ENCODE peak calls at places on chromosome 6, in nine cellular contexts. One of them, this sample, is unnamed.

GRCh38 chr6:16146527-16146955 is 17.7 kb downstream of the MYLIP start:
- DNase-seq in KBM-7: no peak
- DNase-seq in T-cell: no peak
- DNase-seq in stimulated activated CD4-positive, alpha-beta T cell treated with anti-CD3 and anti-CD28 coated beads, Interleukin-1b, Interleukin-23, amount 100 ng/mL, for 4 hours: no peak
- DNase-seq in aorta: peak
- DNase-seq in mucosa of gallbladder: peak
- DNase-seq in stimulated activated CD8-positive, alpha-beta memory T cell treated with anti-CD3 and anti-CD28 coated beads, Interleukin-2, amount 100 ng/mL, for 1 hour: no peak
- DNase-seq in globus pallidus: no peak
- DNase-seq in HTR-8/SVneo: no peak
- DNase-seq in this sample: no peak

GRCh38 chr6:156175971-156176421 is 601.2 kb upstream of the ARID1B start:
- DNase-seq in KBM-7: no peak
- DNase-seq in T-cell: no peak
- DNase-seq in stimulated activated CD4-positive, alpha-beta T cell treated with anti-CD3 and anti-CD28 coated beads, Interleukin-1b, Interleukin-23, amount 100 ng/mL, for 4 hours: no peak
- DNase-seq in aorta: no peak
- DNase-seq in mucosa of gallbladder: peak
- DNase-seq in stimulated activated CD8-positive, alpha-beta memory T cell treated with anti-CD3 and anti-CD28 coated beads, Interleukin-2, amount 100 ng/mL, for 1 hour: no peak
- DNase-seq in globus pallidus: peak
- DNase-seq in HTR-8/SVneo: no peak
- DNase-seq in this sample: no peak

GRCh38 chr6:145087034-145087433 is 648.3 kb downstream of the EPM2A start:
- DNase-seq in KBM-7: no peak
- DNase-seq in T-cell: no peak
- DNase-seq in stimulated activated CD4-positive, alpha-beta T cell treated with anti-CD3 and anti-CD28 coated beads, Interleukin-1b, Interleukin-23, amount 100 ng/mL, for 4 hours: no peak
- DNase-seq in aorta: no peak
- DNase-seq in mucosa of gallbladder: no peak
- DNase-seq in stimulated activated CD8-positive, alpha-beta memory T cell treated with anti-CD3 and anti-CD28 coated beads, Interleukin-2, amount 100 ng/mL, for 1 hour: no peak
- DNase-seq in globus pallidus: no peak
- DNase-seq in HTR-8/SVneo: no peak
- DNase-seq in this sample: no peak

GRCh38 chr6:122753688-122754056 is 25.8 kb upstream of the FABP7 start:
- DNase-seq in KBM-7: no peak
- DNase-seq in T-cell: no peak
- DNase-seq in stimulated activated CD4-positive, alpha-beta T cell treated with anti-CD3 and anti-CD28 coated beads, Interleukin-1b, Interleukin-23, amount 100 ng/mL, for 4 hours: no peak
- DNase-seq in aorta: no peak
- DNase-seq in mucosa of gallbladder: no peak
- DNase-seq in stimulated activated CD8-positive, alpha-beta memory T cell treated with anti-CD3 and anti-CD28 coated beads, Interleukin-2, amount 100 ng/mL, for 1 hour: no peak
- DNase-seq in globus pallidus: peak
- DNase-seq in HTR-8/SVneo: no peak
- DNase-seq in this sample: no peak

GRCh38 chr6:157834549-157834948 is 11.5 kb downstream of the SNX9 start:
- DNase-seq in KBM-7: no peak
- DNase-seq in T-cell: no peak
- DNase-seq in stimulated activated CD4-positive, alpha-beta T cell treated with anti-CD3 and anti-CD28 coated beads, Interleukin-1b, Interleukin-23, amount 100 ng/mL, for 4 hours: no peak
- DNase-seq in aorta: no peak
- DNase-seq in mucosa of gallbladder: no peak
- DNase-seq in stimulated activated CD8-positive, alpha-beta memory T cell treated with anti-CD3 and anti-CD28 coated beads, Interleukin-2, amount 100 ng/mL, for 1 hour: no peak
- DNase-seq in globus pallidus: no peak
- DNase-seq in HTR-8/SVneo: no peak
- DNase-seq in this sample: no peak

GRCh38 chr6:15474196-15474595 is 188.6 kb downstream of the DTNBP1 start:
- DNase-seq in KBM-7: no peak
- DNase-seq in T-cell: no peak
- DNase-seq in stimulated activated CD4-positive, alpha-beta T cell treated with anti-CD3 and anti-CD28 coated beads, Interleukin-1b, Interleukin-23, amount 100 ng/mL, for 4 hours: no peak
- DNase-seq in aorta: no peak
- DNase-seq in mucosa of gallbladder: no peak
- DNase-seq in stimulated activated CD8-positive, alpha-beta memory T cell treated with anti-CD3 and anti-CD28 coated beads, Interleukin-2, amount 100 ng/mL, for 1 hour: no peak
- DNase-seq in globus pallidus: no peak
- DNase-seq in HTR-8/SVneo: no peak
- DNase-seq in this sample: no peak

GRCh38 chr6:149320745-149321240 is 3.3 kb downstream of the TAB2 start:
- DNase-seq in KBM-7: no peak
- DNase-seq in T-cell: no peak
- DNase-seq in stimulated activated CD4-positive, alpha-beta T cell treated with anti-CD3 and anti-CD28 coated beads, Interleukin-1b, Interleukin-23, amount 100 ng/mL, for 4 hours: no peak
- DNase-seq in aorta: no peak
- DNase-seq in mucosa of gallbladder: no peak
- DNase-seq in stimulated activated CD8-positive, alpha-beta memory T cell treated with anti-CD3 and anti-CD28 coated beads, Interleukin-2, amount 100 ng/mL, for 1 hour: no peak
- DNase-seq in globus pallidus: no peak
- DNase-seq in HTR-8/SVneo: no peak
- DNase-seq in this sample: no peak

GRCh38 chr6:39881851-39882566 is 52.3 kb downstream of the MOCS1 start:
- DNase-seq in KBM-7: no peak
- DNase-seq in T-cell: no peak
- DNase-seq in stimulated activated CD4-positive, alpha-beta T cell treated with anti-CD3 and anti-CD28 coated beads, Interleukin-1b, Interleukin-23, amount 100 ng/mL, for 4 hours: no peak
- DNase-seq in aorta: peak
- DNase-seq in mucosa of gallbladder: peak
- DNase-seq in stimulated activated CD8-positive, alpha-beta memory T cell treated with anti-CD3 and anti-CD28 coated beads, Interleukin-2, amount 100 ng/mL, for 1 hour: no peak
- DNase-seq in globus pallidus: peak
- DNase-seq in HTR-8/SVneo: no peak
- DNase-seq in this sample: no peak

GRCh38 chr6:143370972-143371371 is 79.5 kb downstream of the ADAT2 start:
- DNase-seq in KBM-7: no peak
- DNase-seq in T-cell: no peak
- DNase-seq in stimulated activated CD4-positive, alpha-beta T cell treated with anti-CD3 and anti-CD28 coated beads, Interleukin-1b, Interleukin-23, amount 100 ng/mL, for 4 hours: no peak
- DNase-seq in aorta: no peak
- DNase-seq in mucosa of gallbladder: no peak
- DNase-seq in stimulated activated CD8-positive, alpha-beta memory T cell treated with anti-CD3 and anti-CD28 coated beads, Interleukin-2, amount 100 ng/mL, for 1 hour: no peak
- DNase-seq in globus pallidus: no peak
- DNase-seq in HTR-8/SVneo: no peak
- DNase-seq in this sample: no peak

GRCh38 chr6:51846531-51846930 is 240.9 kb downstream of the PKHD1 start:
- DNase-seq in KBM-7: no peak
- DNase-seq in T-cell: no peak
- DNase-seq in stimulated activated CD4-positive, alpha-beta T cell treated with anti-CD3 and anti-CD28 coated beads, Interleukin-1b, Interleukin-23, amount 100 ng/mL, for 4 hours: no peak
- DNase-seq in aorta: no peak
- DNase-seq in mucosa of gallbladder: no peak
- DNase-seq in stimulated activated CD8-positive, alpha-beta memory T cell treated with anti-CD3 and anti-CD28 coated beads, Interleukin-2, amount 100 ng/mL, for 1 hour: no peak
- DNase-seq in globus pallidus: no peak
- DNase-seq in HTR-8/SVneo: no peak
- DNase-seq in this sample: no peak

GRCh38 chr6:11712760-11713159 is 65.8 kb downstream of the ADTRP start:
- DNase-seq in KBM-7: no peak
- DNase-seq in T-cell: no peak
- DNase-seq in stimulated activated CD4-positive, alpha-beta T cell treated with anti-CD3 and anti-CD28 coated beads, Interleukin-1b, Interleukin-23, amount 100 ng/mL, for 4 hours: no peak
- DNase-seq in aorta: peak
- DNase-seq in mucosa of gallbladder: no peak
- DNase-seq in stimulated activated CD8-positive, alpha-beta memory T cell treated with anti-CD3 and anti-CD28 coated beads, Interleukin-2, amount 100 ng/mL, for 1 hour: no peak
- DNase-seq in globus pallidus: no peak
- DNase-seq in HTR-8/SVneo: no peak
- DNase-seq in this sample: no peak

GRCh38 chr6:16292942-16293341 is 54.6 kb downstream of the GMPR start:
- DNase-seq in KBM-7: no peak
- DNase-seq in T-cell: no peak
- DNase-seq in stimulated activated CD4-positive, alpha-beta T cell treated with anti-CD3 and anti-CD28 coated beads, Interleukin-1b, Interleukin-23, amount 100 ng/mL, for 4 hours: no peak
- DNase-seq in aorta: no peak
- DNase-seq in mucosa of gallbladder: no peak
- DNase-seq in stimulated activated CD8-positive, alpha-beta memory T cell treated with anti-CD3 and anti-CD28 coated beads, Interleukin-2, amount 100 ng/mL, for 1 hour: no peak
- DNase-seq in globus pallidus: no peak
- DNase-seq in HTR-8/SVneo: no peak
- DNase-seq in this sample: no peak

GRCh38 chr6:160034346-160034930 is 65.6 kb downstream of the IGF2R start:
- DNase-seq in KBM-7: no peak
- DNase-seq in T-cell: no peak
- DNase-seq in stimulated activated CD4-positive, alpha-beta T cell treated with anti-CD3 and anti-CD28 coated beads, Interleukin-1b, Interleukin-23, amount 100 ng/mL, for 4 hours: no peak
- DNase-seq in aorta: no peak
- DNase-seq in mucosa of gallbladder: no peak
- DNase-seq in stimulated activated CD8-positive, alpha-beta memory T cell treated with anti-CD3 and anti-CD28 coated beads, Interleukin-2, amount 100 ng/mL, for 1 hour: no peak
- DNase-seq in globus pallidus: no peak
- DNase-seq in HTR-8/SVneo: no peak
- DNase-seq in this sample: no peak

GRCh38 chr6:19880066-19880465 is 42.9 kb downstream of the ID4 start:
- DNase-seq in KBM-7: no peak
- DNase-seq in T-cell: no peak
- DNase-seq in stimulated activated CD4-positive, alpha-beta T cell treated with anti-CD3 and anti-CD28 coated beads, Interleukin-1b, Interleukin-23, amount 100 ng/mL, for 4 hours: no peak
- DNase-seq in aorta: no peak
- DNase-seq in mucosa of gallbladder: no peak
- DNase-seq in stimulated activated CD8-positive, alpha-beta memory T cell treated with anti-CD3 and anti-CD28 coated beads, Interleukin-2, amount 100 ng/mL, for 1 hour: no peak
- DNase-seq in globus pallidus: no peak
- DNase-seq in HTR-8/SVneo: no peak
- DNase-seq in this sample: no peak

GRCh38 chr6:3031857-3032256 is 32.2 kb downstream of the NQO2 start:
- DNase-seq in KBM-7: no peak
- DNase-seq in T-cell: no peak
- DNase-seq in stimulated activated CD4-positive, alpha-beta T cell treated with anti-CD3 and anti-CD28 coated beads, Interleukin-1b, Interleukin-23, amount 100 ng/mL, for 4 hours: no peak
- DNase-seq in aorta: no peak
- DNase-seq in mucosa of gallbladder: no peak
- DNase-seq in stimulated activated CD8-positive, alpha-beta memory T cell treated with anti-CD3 and anti-CD28 coated beads, Interleukin-2, amount 100 ng/mL, for 1 hour: no peak
- DNase-seq in globus pallidus: no peak
- DNase-seq in HTR-8/SVneo: no peak
- DNase-seq in this sample: no peak

GRCh38 chr6:144134176-144134575 is 16.1 kb upstream of the STX11 start:
- DNase-seq in KBM-7: no peak
- DNase-seq in T-cell: no peak
- DNase-seq in stimulated activated CD4-positive, alpha-beta T cell treated with anti-CD3 and anti-CD28 coated beads, Interleukin-1b, Interleukin-23, amount 100 ng/mL, for 4 hours: no peak
- DNase-seq in aorta: no peak
- DNase-seq in mucosa of gallbladder: no peak
- DNase-seq in stimulated activated CD8-positive, alpha-beta memory T cell treated with anti-CD3 and anti-CD28 coated beads, Interleukin-2, amount 100 ng/mL, for 1 hour: no peak
- DNase-seq in globus pallidus: no peak
- DNase-seq in HTR-8/SVneo: no peak
- DNase-seq in this sample: no peak

GRCh38 chr6:37580164-37580955 is 80.7 kb upstream of the CCDC167 start:
- DNase-seq in KBM-7: no peak
- DNase-seq in T-cell: no peak
- DNase-seq in stimulated activated CD4-positive, alpha-beta T cell treated with anti-CD3 and anti-CD28 coated beads, Interleukin-1b, Interleukin-23, amount 100 ng/mL, for 4 hours: no peak
- DNase-seq in aorta: no peak
- DNase-seq in mucosa of gallbladder: no peak
- DNase-seq in stimulated activated CD8-positive, alpha-beta memory T cell treated with anti-CD3 and anti-CD28 coated beads, Interleukin-2, amount 100 ng/mL, for 1 hour: no peak
- DNase-seq in globus pallidus: no peak
- DNase-seq in HTR-8/SVneo: no peak
- DNase-seq in this sample: no peak

GRCh38 chr6:122151768-122152167 is 247.7 kb upstream of the HSF2 start:
- DNase-seq in KBM-7: no peak
- DNase-seq in T-cell: no peak
- DNase-seq in stimulated activated CD4-positive, alpha-beta T cell treated with anti-CD3 and anti-CD28 coated beads, Interleukin-1b, Interleukin-23, amount 100 ng/mL, for 4 hours: no peak
- DNase-seq in aorta: no peak
- DNase-seq in mucosa of gallbladder: no peak
- DNase-seq in stimulated activated CD8-positive, alpha-beta memory T cell treated with anti-CD3 and anti-CD28 coated beads, Interleukin-2, amount 100 ng/mL, for 1 hour: no peak
- DNase-seq in globus pallidus: no peak
- DNase-seq in HTR-8/SVneo: no peak
- DNase-seq in this sample: no peak

GRCh38 chr6:164337925-164338381 is 923.4 kb downstream of the QKI start:
- DNase-seq in KBM-7: no peak
- DNase-seq in T-cell: no peak
- DNase-seq in stimulated activated CD4-positive, alpha-beta T cell treated with anti-CD3 and anti-CD28 coated beads, Interleukin-1b, Interleukin-23, amount 100 ng/mL, for 4 hours: no peak
- DNase-seq in aorta: no peak
- DNase-seq in mucosa of gallbladder: no peak
- DNase-seq in stimulated activated CD8-positive, alpha-beta memory T cell treated with anti-CD3 and anti-CD28 coated beads, Interleukin-2, amount 100 ng/mL, for 1 hour: no peak
- DNase-seq in globus pallidus: no peak
- DNase-seq in HTR-8/SVneo: no peak
- DNase-seq in this sample: no peak

GRCh38 chr6:137910424-137910834 is 43.4 kb downstream of the TNFAIP3 start:
- DNase-seq in KBM-7: peak
- DNase-seq in T-cell: no peak
- DNase-seq in stimulated activated CD4-positive, alpha-beta T cell treated with anti-CD3 and anti-CD28 coated beads, Interleukin-1b, Interleukin-23, amount 100 ng/mL, for 4 hours: no peak
- DNase-seq in aorta: peak
- DNase-seq in mucosa of gallbladder: no peak
- DNase-seq in stimulated activated CD8-positive, alpha-beta memory T cell treated with anti-CD3 and anti-CD28 coated beads, Interleukin-2, amount 100 ng/mL, for 1 hour: no peak
- DNase-seq in globus pallidus: no peak
- DNase-seq in HTR-8/SVneo: no peak
- DNase-seq in this sample: no peak

GRCh38 chr6:16608444-16608843 is 152.8 kb downstream of the ATXN1 start:
- DNase-seq in KBM-7: no peak
- DNase-seq in T-cell: no peak
- DNase-seq in stimulated activated CD4-positive, alpha-beta T cell treated with anti-CD3 and anti-CD28 coated beads, Interleukin-1b, Interleukin-23, amount 100 ng/mL, for 4 hours: no peak
- DNase-seq in aorta: no peak
- DNase-seq in mucosa of gallbladder: no peak
- DNase-seq in stimulated activated CD8-positive, alpha-beta memory T cell treated with anti-CD3 and anti-CD28 coated beads, Interleukin-2, amount 100 ng/mL, for 1 hour: no peak
- DNase-seq in globus pallidus: no peak
- DNase-seq in HTR-8/SVneo: no peak
- DNase-seq in this sample: no peak

GRCh38 chr6:36786055-36786675 is 53.1 kb downstream of the CPNE5 start:
- DNase-seq in KBM-7: no peak
- DNase-seq in T-cell: no peak
- DNase-seq in stimulated activated CD4-positive, alpha-beta T cell treated with anti-CD3 and anti-CD28 coated beads, Interleukin-1b, Interleukin-23, amount 100 ng/mL, for 4 hours: no peak
- DNase-seq in aorta: no peak
- DNase-seq in mucosa of gallbladder: no peak
- DNase-seq in stimulated activated CD8-positive, alpha-beta memory T cell treated with anti-CD3 and anti-CD28 coated beads, Interleukin-2, amount 100 ng/mL, for 1 hour: no peak
- DNase-seq in globus pallidus: no peak
- DNase-seq in HTR-8/SVneo: no peak
- DNase-seq in this sample: no peak

GRCh38 chr6:159042003-159042823 is 2.6 kb downstream of the TAGAP start:
- DNase-seq in KBM-7: peak
- DNase-seq in T-cell: peak
- DNase-seq in stimulated activated CD4-positive, alpha-beta T cell treated with anti-CD3 and anti-CD28 coated beads, Interleukin-1b, Interleukin-23, amount 100 ng/mL, for 4 hours: no peak
- DNase-seq in aorta: no peak
- DNase-seq in mucosa of gallbladder: peak
- DNase-seq in stimulated activated CD8-positive, alpha-beta memory T cell treated with anti-CD3 and anti-CD28 coated beads, Interleukin-2, amount 100 ng/mL, for 1 hour: no peak
- DNase-seq in globus pallidus: peak
- DNase-seq in HTR-8/SVneo: peak
- DNase-seq in this sample: no peak

GRCh38 chr6:14711056-14711703 is 534.7 kb upstream of the JARID2 start:
- DNase-seq in KBM-7: peak
- DNase-seq in T-cell: no peak
- DNase-seq in stimulated activated CD4-positive, alpha-beta T cell treated with anti-CD3 and anti-CD28 coated beads, Interleukin-1b, Interleukin-23, amount 100 ng/mL, for 4 hours: no peak
- DNase-seq in aorta: no peak
- DNase-seq in mucosa of gallbladder: peak
- DNase-seq in stimulated activated CD8-positive, alpha-beta memory T cell treated with anti-CD3 and anti-CD28 coated beads, Interleukin-2, amount 100 ng/mL, for 1 hour: no peak
- DNase-seq in globus pallidus: no peak
- DNase-seq in HTR-8/SVneo: peak
- DNase-seq in this sample: peak

GRCh38 chr6:149190228-149190831 is 127.2 kb upstream of the TAB2 start:
- DNase-seq in KBM-7: peak
- DNase-seq in T-cell: peak
- DNase-seq in stimulated activated CD4-positive, alpha-beta T cell treated with anti-CD3 and anti-CD28 coated beads, Interleukin-1b, Interleukin-23, amount 100 ng/mL, for 4 hours: peak
- DNase-seq in aorta: peak
- DNase-seq in mucosa of gallbladder: no peak
- DNase-seq in stimulated activated CD8-positive, alpha-beta memory T cell treated with anti-CD3 and anti-CD28 coated beads, Interleukin-2, amount 100 ng/mL, for 1 hour: no peak
- DNase-seq in globus pallidus: no peak
- DNase-seq in HTR-8/SVneo: no peak
- DNase-seq in this sample: no peak

GRCh38 chr6:101716810-101717209 is 323.3 kb downstream of the GRIK2 start:
- DNase-seq in KBM-7: no peak
- DNase-seq in T-cell: no peak
- DNase-seq in stimulated activated CD4-positive, alpha-beta T cell treated with anti-CD3 and anti-CD28 coated beads, Interleukin-1b, Interleukin-23, amount 100 ng/mL, for 4 hours: no peak
- DNase-seq in aorta: no peak
- DNase-seq in mucosa of gallbladder: no peak
- DNase-seq in stimulated activated CD8-positive, alpha-beta memory T cell treated with anti-CD3 and anti-CD28 coated beads, Interleukin-2, amount 100 ng/mL, for 1 hour: no peak
- DNase-seq in globus pallidus: no peak
- DNase-seq in HTR-8/SVneo: no peak
- DNase-seq in this sample: no peak

This sample was measured in activated CD4-positive, alpha-beta T cell treated with anti-CD3 and anti-CD28 coated beads, Interleukin-2, amount 50 U/mL, for 24 hours.